ENCODE peak calls at places on chromosome 13, in ten cellular contexts. C, L, G, H, P, I, S, N, J and V are unnamed samples.

GRCh38 chr13:40632915-40633314 is 33.5 kb downstream of the FOXO1 start:
- DNase-seq in C (no peak), L (no peak), G (no peak), H (no peak), P (no peak), I (no peak), S (no peak), N (no peak), J (no peak), V (no peak)

GRCh38 chr13:30341815-30342570 is 34.6 kb upstream of the KATNAL1 start:
- DNase-seq in C (peak; percentile 89), L (peak; percentile 97), G (peak; percentile 70), H (no peak), P (peak; percentile 75), I (peak; percentile 65), S (peak; percentile 71), N (peak; percentile 62), J (peak; percentile 93), V (peak; percentile 96)

GRCh38 chr13:82076421-82076820 is 1735.5 kb upstream of the SPRY2 start:
- DNase-seq in C (no peak), L (no peak), G (no peak), H (no peak), P (no peak), I (no peak), S (no peak), N (no peak), J (no peak), V (no peak)

GRCh38 chr13:76222511-76222910 is 586.4 kb downstream of the LMO7 start:
- DNase-seq in C (no peak), L (peak; percentile 42), G (no peak), H (no peak), P (no peak), I (no peak), S (no peak), N (no peak), J (no peak), V (no peak)

GRCh38 chr13:46211521-46212351 is at the start of gene LRRC63:
- DNase-seq in C (peak; percentile 81), L (peak; percentile 80), G (peak; percentile 45), H (no peak), P (peak; percentile 51), I (peak; percentile 74), S (peak; percentile 43), N (peak; percentile 70), J (peak; percentile 86), V (peak; percentile 40)

GRCh38 chr13:45623516-45624090 is 8.1 kb upstream of the ERICH6B start:
- DNase-seq in C (no peak), L (peak; percentile 48), G (no peak), H (no peak), P (no peak), I (no peak), S (peak; percentile 31), N (no peak), J (no peak), V (peak; percentile 28)

GRCh38 chr13:19172647-19173030 is 9.0 kb downstream of the TUBA3C start:
- DNase-seq in C (no peak), L (no peak), G (no peak), H (no peak), P (no peak), I (no peak), S (no peak), N (no peak), J (no peak), V (no peak)

GRCh38 chr13:33728271-33729037 is 89.5 kb upstream of the RFC3 start:
- DNase-seq in C (peak; percentile 61), L (peak; percentile 11), G (peak; percentile 59), H (no peak), P (peak; percentile 29), I (no peak), S (peak; percentile 28), N (no peak), J (peak; percentile 74), V (peak; percentile 48)

DNA sequence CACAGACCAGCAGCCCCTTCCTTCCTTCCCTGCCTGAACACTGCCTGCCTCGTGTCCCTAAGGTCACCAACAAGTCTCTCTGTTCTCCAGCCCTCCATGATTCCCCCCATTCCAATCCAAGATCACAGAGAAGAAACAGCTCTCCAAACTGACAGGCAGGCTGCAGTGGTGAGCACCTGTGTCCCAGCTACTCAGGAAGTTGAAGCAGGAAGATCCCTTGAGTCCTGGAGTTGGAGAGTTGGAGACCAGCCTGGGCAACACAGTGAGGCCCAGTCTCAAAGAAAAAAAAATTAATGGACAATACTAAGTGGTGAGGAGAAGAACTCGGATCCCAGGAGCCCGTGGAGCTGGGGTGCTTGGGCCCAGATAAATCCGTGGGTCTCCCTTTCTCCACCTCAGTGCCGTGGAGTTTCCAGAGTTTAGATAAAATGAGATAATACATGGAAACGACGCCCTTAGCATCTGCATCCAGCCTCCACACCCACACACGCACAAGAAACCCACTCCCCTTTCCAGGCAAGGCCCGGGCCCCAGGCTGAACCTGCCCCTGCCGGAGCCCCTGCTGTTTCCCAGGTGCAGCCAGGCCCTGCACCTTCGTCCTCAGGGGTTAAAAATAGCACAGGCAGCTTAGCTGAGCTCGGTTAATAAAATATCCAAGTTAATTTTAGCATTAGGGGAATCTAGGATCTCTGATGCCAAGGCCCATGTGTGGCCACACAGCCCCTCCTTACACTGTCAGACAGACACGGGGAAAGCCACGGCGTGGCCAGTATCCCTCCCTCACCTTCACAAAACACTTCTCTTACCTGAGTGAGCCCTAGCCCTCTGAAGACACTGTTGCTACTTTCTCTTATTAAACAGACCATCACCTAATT is 4.7 kb downstream of the RASA3 start:
- DNase-seq in C (no peak), L (no peak), G (no peak), H (no peak), P (no peak), I (no peak), S (peak; percentile 32), N (no peak), J (no peak), V (no peak)
- H3K4me3 ChIP-seq in C (peak overlapping the region; percentile 53), L (no peak overlapping the region), G (no peak overlapping the region), H (peak overlapping the region; percentile 40), P (no peak overlapping the region), I (no peak overlapping the region), S (no peak overlapping the region), N (no peak overlapping the region), J (no peak overlapping the region), V (peak overlapping the region; percentile 49)

GRCh38 chr13:39419068-39419467 is 183.9 kb downstream of the LHFPL6 start:
- DNase-seq in C (no peak), L (no peak), G (no peak), H (no peak), P (no peak), I (no peak), S (no peak), N (no peak), J (no peak), V (no peak)

GRCh38 chr13:39418424-39418823 is 184.6 kb downstream of the LHFPL6 start:
- DNase-seq in C (no peak), L (no peak), G (no peak), H (no peak), P (no peak), I (no peak), S (no peak), N (no peak), J (no peak), V (no peak)

GRCh38 chr13:39417131-39417530 is 185.9 kb downstream of the LHFPL6 start:
- DNase-seq in C (no peak), L (peak; percentile 20), G (no peak), H (no peak), P (no peak), I (no peak), S (no peak), N (no peak), J (no peak), V (no peak)

GRCh38 chr13:39419866-39420265 is 183.1 kb downstream of the LHFPL6 start:
- DNase-seq in C (no peak), L (no peak), G (no peak), H (no peak), P (no peak), I (no peak), S (no peak), N (no peak), J (no peak), V (no peak)

GRCh38 chr13:39417643-39418042 is 185.3 kb downstream of the LHFPL6 start:
- DNase-seq in C (no peak), L (peak; percentile 54), G (no peak), H (no peak), P (no peak), I (no peak), S (peak; percentile 74), N (no peak), J (no peak), V (peak; percentile 57)
- H3K4me3 ChIP-seq in C (peak overlapping the region; percentile 36), L (peak overlapping the region; percentile 32), G (no peak overlapping the region), H (no peak overlapping the region), P (no peak overlapping the region), I (peak overlapping the region; percentile 51), S (no peak overlapping the region), N (no peak overlapping the region), J (no peak overlapping the region), V (peak overlapping the region; percentile 15)

DNA sequence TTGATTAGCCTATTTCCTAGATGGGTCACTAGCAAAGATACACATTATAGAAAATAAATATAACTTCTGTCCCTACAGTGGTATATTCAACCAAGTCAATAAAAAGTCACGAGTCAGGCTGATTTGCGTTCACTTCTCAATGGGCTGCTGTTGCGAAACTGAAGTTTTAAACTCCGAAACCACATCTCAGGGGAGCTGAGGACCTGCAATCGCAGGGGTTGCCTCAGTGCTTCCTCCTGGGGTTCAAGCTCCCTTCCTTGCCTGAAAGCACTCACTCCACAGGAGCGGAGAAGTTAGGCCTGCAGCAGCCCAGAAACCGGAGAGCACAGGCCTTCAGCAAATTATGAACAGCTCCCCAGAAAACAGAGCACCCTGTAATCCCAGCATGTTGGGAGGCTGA is 39.6 kb downstream of the RAB20 start:
- DNase-seq in C (no peak), L (no peak), G (no peak), H (no peak), P (no peak), I (no peak), S (no peak), N (no peak), J (no peak), V (no peak)
- H3K4me3 ChIP-seq in C (no peak overlapping the region), L (no peak overlapping the region), G (no peak overlapping the region), H (no peak overlapping the region), P (no peak overlapping the region), I (no peak overlapping the region), S (no peak overlapping the region), N (no peak overlapping the region), J (no peak overlapping the region), V (no peak overlapping the region)

GRCh38 chr13:79779061-79779460 is 298.1 kb downstream of the NDFIP2 start:
- DNase-seq in C (no peak), L (no peak), G (no peak), H (no peak), P (no peak), I (no peak), S (no peak), N (no peak), J (no peak), V (no peak)

GRCh38 chr13:79777504-79777903 is 296.5 kb downstream of the NDFIP2 start:
- DNase-seq in C (no peak), L (no peak), G (no peak), H (no peak), P (no peak), I (no peak), S (no peak), N (no peak), J (no peak), V (no peak)

GRCh38 chr13:79781829-79782540 is 301.0 kb downstream of the NDFIP2 start:
- DNase-seq in C (no peak), L (no peak), G (no peak), H (no peak), P (no peak), I (no peak), S (no peak), N (no peak), J (no peak), V (peak; percentile 26)

GRCh38 chr13:79780240-79780639 is 299.3 kb downstream of the NDFIP2 start:
- DNase-seq in C (no peak), L (peak; percentile 26), G (no peak), H (no peak), P (no peak), I (no peak), S (no peak), N (no peak), J (no peak), V (peak; percentile 69)

DNA sequence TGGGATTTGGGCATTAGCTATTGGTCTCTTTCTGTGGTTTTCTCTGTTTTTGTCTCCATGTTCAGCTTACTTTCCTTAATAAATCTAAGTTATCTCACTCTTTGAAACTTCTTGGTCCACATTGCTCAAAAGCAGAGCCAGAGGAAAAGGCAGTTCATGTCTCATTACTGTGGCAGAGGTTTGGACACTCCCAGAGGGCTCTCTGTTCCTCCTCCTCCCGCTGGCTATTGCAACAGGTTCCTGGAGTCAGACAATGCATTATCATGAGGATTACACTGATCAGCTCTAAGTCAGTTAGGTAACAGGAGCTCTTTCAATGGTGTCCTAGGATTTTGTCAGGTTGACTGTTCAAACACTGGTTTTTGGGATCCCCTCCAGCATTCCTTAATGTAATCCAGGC is 298.8 kb downstream of the NDFIP2 start:
- DNase-seq in C (no peak), L (peak; percentile 84), G (peak; percentile 29), H (no peak), P (no peak), I (no peak), S (no peak), N (no peak), J (peak; percentile 54), V (peak; percentile 90)
- H3K4me3 ChIP-seq in C (no peak overlapping the region), L (no peak overlapping the region), G (no peak overlapping the region), H (no peak overlapping the region), P (no peak overlapping the region), I (no peak overlapping the region), S (no peak overlapping the region), N (no peak overlapping the region), J (no peak overlapping the region), V (peak overlapping the region; percentile 49)